ENCODE peak calls at places on chromosomes 5 and 9, in ten cellular contexts. One of them, this sample, is unnamed.
A peak's percentile ranks its signal among the peaks of the same experiment; 100 is the strongest.

GRCh38 chr5:43854697-43855292 is 251.8 kb downstream of the NNT start:
- DNase-seq in CD8-positive, alpha-beta T cell: no peak
- DNase-seq in HCT116: no peak
- DNase-seq in CD4-positive, alpha-beta memory T cell: no peak
- DNase-seq in CD8-positive, alpha-beta memory T cell: no peak
- DNase-seq in iPS DF 6.9: no peak
- DNase-seq in mammary epithelial cell: no peak
- DNase-seq in aorta: no peak
- DNase-seq in body of pancreas: no peak
- DNase-seq in endodermal cell: peak; percentile 51
- DNase-seq in this sample: no peak

GRCh38 chr5:1085391-1085790 is 26.5 kb downstream of the SLC12A7 start:
- DNase-seq in body of pancreas: no peak
- DNase-seq in CD8-positive, alpha-beta T cell: no peak
- DNase-seq in iPS DF 6.9: no peak
- DNase-seq in mammary epithelial cell: no peak
- DNase-seq in HCT116: no peak
- DNase-seq in CD8-positive, alpha-beta memory T cell: no peak
- DNase-seq in aorta: no peak
- DNase-seq in CD4-positive, alpha-beta memory T cell: no peak
- DNase-seq in endodermal cell: no peak
- DNase-seq in this sample: no peak

GRCh38 chr9:106885451-106885850 is 22.5 kb downstream of the ZNF462 start:
- DNase-seq in mammary epithelial cell: peak; percentile 93
- DNase-seq in body of pancreas: no peak
- DNase-seq in CD4-positive, alpha-beta memory T cell: no peak
- DNase-seq in HCT116: no peak
- DNase-seq in CD8-positive, alpha-beta T cell: no peak
- DNase-seq in endodermal cell: no peak
- DNase-seq in iPS DF 6.9: no peak
- DNase-seq in aorta: no peak
- DNase-seq in CD8-positive, alpha-beta memory T cell: no peak
- DNase-seq in this sample: peak; percentile 58

GRCh38 chr9:4654538-4654937 is 7.6 kb upstream of the PLPP6 start:
- DNase-seq in aorta: no peak
- DNase-seq in CD4-positive, alpha-beta memory T cell: no peak
- DNase-seq in mammary epithelial cell: no peak
- DNase-seq in CD8-positive, alpha-beta memory T cell: no peak
- DNase-seq in HCT116: no peak
- DNase-seq in CD8-positive, alpha-beta T cell: no peak
- DNase-seq in iPS DF 6.9: no peak
- DNase-seq in endodermal cell: no peak
- DNase-seq in body of pancreas: no peak
- DNase-seq in this sample: no peak

GRCh38 chr5:15500326-15500958 is 462 bp downstream of the FBXL7 start:
- DNase-seq in body of pancreas: no peak
- DNase-seq in aorta: peak; percentile 81
- DNase-seq in mammary epithelial cell: peak; percentile 13
- DNase-seq in endodermal cell: peak; percentile 82
- DNase-seq in HCT116: no peak
- DNase-seq in CD8-positive, alpha-beta memory T cell: no peak
- DNase-seq in iPS DF 6.9: no peak
- DNase-seq in CD8-positive, alpha-beta T cell: no peak
- DNase-seq in CD4-positive, alpha-beta memory T cell: no peak
- DNase-seq in this sample: peak; percentile 81

GRCh38 chr9:121105531-121105930 is 30.8 kb downstream of the CNTRL start:
- DNase-seq in body of pancreas: no peak
- DNase-seq in endodermal cell: no peak
- DNase-seq in CD8-positive, alpha-beta T cell: no peak
- DNase-seq in CD8-positive, alpha-beta memory T cell: no peak
- DNase-seq in HCT116: no peak
- DNase-seq in mammary epithelial cell: no peak
- DNase-seq in aorta: no peak
- DNase-seq in iPS DF 6.9: no peak
- DNase-seq in CD4-positive, alpha-beta memory T cell: no peak
- DNase-seq in this sample: no peak

GRCh38 chr9:17578911-17579793 is at the start of gene SH3GL2:
- DNase-seq in body of pancreas: peak; percentile 48
- DNase-seq in CD4-positive, alpha-beta memory T cell: no peak
- DNase-seq in aorta: no peak
- DNase-seq in iPS DF 6.9: peak; percentile 70
- DNase-seq in CD8-positive, alpha-beta T cell: no peak
- DNase-seq in CD8-positive, alpha-beta memory T cell: no peak
- DNase-seq in endodermal cell: peak; percentile 93
- DNase-seq in mammary epithelial cell: peak; percentile 35
- DNase-seq in HCT116: no peak
- DNase-seq in this sample: no peak

GRCh38 chr5:102902647-102903046 is 147.5 kb downstream of the PAM start:
- DNase-seq in CD4-positive, alpha-beta memory T cell: no peak
- DNase-seq in body of pancreas: no peak
- DNase-seq in endodermal cell: no peak
- DNase-seq in iPS DF 6.9: no peak
- DNase-seq in mammary epithelial cell: peak; percentile 36
- DNase-seq in aorta: no peak
- DNase-seq in CD8-positive, alpha-beta T cell: no peak
- DNase-seq in CD8-positive, alpha-beta memory T cell: no peak
- DNase-seq in HCT116: no peak
- DNase-seq in this sample: no peak

GRCh38 chr5:78827725-78828124 is 157.4 kb downstream of the ARSB start:
- DNase-seq in iPS DF 6.9: no peak
- DNase-seq in aorta: no peak
- DNase-seq in CD8-positive, alpha-beta T cell: no peak
- DNase-seq in HCT116: no peak
- DNase-seq in CD4-positive, alpha-beta memory T cell: no peak
- DNase-seq in endodermal cell: no peak
- DNase-seq in CD8-positive, alpha-beta memory T cell: no peak
- DNase-seq in mammary epithelial cell: no peak
- DNase-seq in body of pancreas: no peak
- DNase-seq in this sample: no peak

GRCh38 chr9:77588319-77588937 is 59.7 kb downstream of the GNA14 start:
- DNase-seq in iPS DF 6.9: no peak
- DNase-seq in HCT116: no peak
- DNase-seq in aorta: no peak
- DNase-seq in body of pancreas: no peak
- DNase-seq in endodermal cell: peak; percentile 71
- DNase-seq in CD8-positive, alpha-beta T cell: no peak
- DNase-seq in CD4-positive, alpha-beta memory T cell: no peak
- DNase-seq in CD8-positive, alpha-beta memory T cell: no peak
- DNase-seq in mammary epithelial cell: peak; percentile 55
- DNase-seq in this sample: no peak

GRCh38 chr5:34577267-34577666 is 78.9 kb upstream of the RAI14 start:
- DNase-seq in CD8-positive, alpha-beta memory T cell: no peak
- DNase-seq in CD8-positive, alpha-beta T cell: no peak
- DNase-seq in iPS DF 6.9: no peak
- DNase-seq in mammary epithelial cell: no peak
- DNase-seq in body of pancreas: no peak
- DNase-seq in aorta: no peak
- DNase-seq in HCT116: no peak
- DNase-seq in endodermal cell: no peak
- DNase-seq in CD4-positive, alpha-beta memory T cell: no peak
- DNase-seq in this sample: no peak

GRCh38 chr9:85224729-85225128 is 517.0 kb downstream of the AGTPBP1 start:
- DNase-seq in HCT116: peak; percentile 40
- DNase-seq in CD8-positive, alpha-beta memory T cell: no peak
- DNase-seq in CD8-positive, alpha-beta T cell: no peak
- DNase-seq in aorta: no peak
- DNase-seq in endodermal cell: no peak
- DNase-seq in mammary epithelial cell: peak; percentile 85
- DNase-seq in CD4-positive, alpha-beta memory T cell: no peak
- DNase-seq in iPS DF 6.9: no peak
- DNase-seq in body of pancreas: no peak
- DNase-seq in this sample: no peak
- H3K4me1 ChIP-seq in HCT116: peaks cover 25% of the 10 kb centered on the region
- H3K4me1 ChIP-seq in CD8-positive, alpha-beta memory T cell: no peaks in the 10 kb centered on the region
- H3K4me1 ChIP-seq in CD8-positive, alpha-beta T cell: no peaks in the 10 kb centered on the region
- H3K4me1 ChIP-seq in aorta: peaks cover 2% of the 10 kb centered on the region
- H3K4me1 ChIP-seq in endodermal cell: no peaks in the 10 kb centered on the region
- H3K4me1 ChIP-seq in mammary epithelial cell: peaks cover 30% of the 10 kb centered on the region
- H3K4me1 ChIP-seq in CD4-positive, alpha-beta memory T cell: no peaks in the 10 kb centered on the region
- H3K4me1 ChIP-seq in iPS DF 6.9: no peaks in the 10 kb centered on the region
- H3K4me1 ChIP-seq in body of pancreas: no peaks in the 10 kb centered on the region
- H3K4me1 ChIP-seq in this sample: no peaks in the 10 kb centered on the region

GRCh38 chr9:36901528-36901927 is 132.5 kb downstream of the PAX5 start:
- DNase-seq in body of pancreas: no peak
- DNase-seq in CD8-positive, alpha-beta T cell: no peak
- DNase-seq in HCT116: no peak
- DNase-seq in CD4-positive, alpha-beta memory T cell: no peak
- DNase-seq in mammary epithelial cell: no peak
- DNase-seq in iPS DF 6.9: no peak
- DNase-seq in endodermal cell: no peak
- DNase-seq in CD8-positive, alpha-beta memory T cell: no peak
- DNase-seq in aorta: no peak
- DNase-seq in this sample: no peak

GRCh38 chr9:36899406-36899805 is 134.7 kb downstream of the PAX5 start:
- DNase-seq in mammary epithelial cell: no peak
- DNase-seq in aorta: no peak
- DNase-seq in endodermal cell: peak; percentile 29
- DNase-seq in CD4-positive, alpha-beta memory T cell: no peak
- DNase-seq in HCT116: no peak
- DNase-seq in CD8-positive, alpha-beta memory T cell: no peak
- DNase-seq in iPS DF 6.9: no peak
- DNase-seq in CD8-positive, alpha-beta T cell: no peak
- DNase-seq in body of pancreas: no peak
- DNase-seq in this sample: no peak

GRCh38 chr9:36902063-36902735 is 131.9 kb downstream of the PAX5 start:
- DNase-seq in body of pancreas: no peak
- DNase-seq in iPS DF 6.9: no peak
- DNase-seq in CD8-positive, alpha-beta memory T cell: no peak
- DNase-seq in HCT116: no peak
- DNase-seq in CD4-positive, alpha-beta memory T cell: no peak
- DNase-seq in CD8-positive, alpha-beta T cell: no peak
- DNase-seq in mammary epithelial cell: no peak
- DNase-seq in aorta: no peak
- DNase-seq in endodermal cell: peak; percentile 28
- DNase-seq in this sample: no peak

GRCh38 chr9:36900136-36900855 is 133.8 kb downstream of the PAX5 start:
- DNase-seq in iPS DF 6.9: no peak
- DNase-seq in body of pancreas: peak; percentile 14
- DNase-seq in CD8-positive, alpha-beta T cell: no peak
- DNase-seq in aorta: no peak
- DNase-seq in CD4-positive, alpha-beta memory T cell: no peak
- DNase-seq in HCT116: no peak
- DNase-seq in CD8-positive, alpha-beta memory T cell: no peak
- DNase-seq in mammary epithelial cell: no peak
- DNase-seq in endodermal cell: peak; percentile 38
- DNase-seq in this sample: no peak

DNA sequence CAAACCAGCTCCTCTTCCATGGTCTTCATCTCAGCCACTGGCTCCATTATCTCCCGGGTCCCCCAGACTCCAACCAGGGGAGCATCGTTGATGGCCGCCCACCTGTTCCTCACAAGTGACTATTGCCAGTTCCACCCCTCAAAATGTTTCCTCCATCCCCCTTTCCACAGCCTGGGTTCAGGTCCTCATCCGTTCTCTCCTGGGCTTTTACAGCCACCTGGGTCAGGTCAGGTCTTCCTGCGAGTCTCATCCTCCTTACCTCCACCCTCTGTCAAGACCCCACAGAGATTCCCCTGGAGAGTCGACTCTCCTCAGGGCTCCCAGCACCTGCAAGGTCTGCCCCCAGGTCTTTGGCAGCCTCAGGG is 133.2 kb downstream of the PAX5 start:
- DNase-seq in HCT116: no peak
- DNase-seq in body of pancreas: no peak
- DNase-seq in CD8-positive, alpha-beta T cell: no peak
- DNase-seq in CD8-positive, alpha-beta memory T cell: no peak
- DNase-seq in iPS DF 6.9: no peak
- DNase-seq in aorta: no peak
- DNase-seq in endodermal cell: no peak
- DNase-seq in mammary epithelial cell: no peak
- DNase-seq in CD4-positive, alpha-beta memory T cell: no peak
- DNase-seq in this sample: no peak
- H3K27ac ChIP-seq in HCT116: no peak overlapping the region
- H3K27ac ChIP-seq in body of pancreas: no peak overlapping the region
- H3K27ac ChIP-seq in CD8-positive, alpha-beta T cell: no peak overlapping the region
- H3K27ac ChIP-seq in CD8-positive, alpha-beta memory T cell: no peak overlapping the region
- H3K27ac ChIP-seq in iPS DF 6.9: no peak overlapping the region
- H3K27ac ChIP-seq in aorta: no peak overlapping the region
- H3K27ac ChIP-seq in endodermal cell: no peak overlapping the region
- H3K27ac ChIP-seq in mammary epithelial cell: no peak overlapping the region
- H3K27ac ChIP-seq in CD4-positive, alpha-beta memory T cell: no peak overlapping the region
- H3K27ac ChIP-seq in this sample: no peak overlapping the region

DNA sequence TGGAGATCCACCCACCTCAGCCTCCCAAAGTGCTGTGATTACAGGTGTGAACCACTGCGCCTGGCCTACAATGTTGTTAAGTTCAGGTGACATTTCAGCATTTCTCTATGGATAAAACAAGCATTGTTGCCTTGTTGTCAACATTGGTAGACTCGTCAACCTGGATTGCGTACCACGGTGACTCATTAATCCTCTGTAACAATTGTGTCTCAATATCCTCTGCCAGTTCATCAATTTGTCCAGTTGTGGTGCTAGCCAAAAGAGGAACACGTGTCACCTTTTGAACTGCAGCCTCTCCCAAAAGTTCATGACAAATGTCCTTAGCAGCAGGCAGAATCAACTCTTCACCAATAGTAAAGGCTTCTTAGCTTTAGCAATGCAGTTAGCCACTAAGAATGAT is 46.3 kb upstream of the LARP1 start:
- DNase-seq in mammary epithelial cell: peak; percentile 89
- DNase-seq in aorta: no peak
- DNase-seq in iPS DF 6.9: no peak
- DNase-seq in CD8-positive, alpha-beta memory T cell: no peak
- DNase-seq in endodermal cell: no peak
- DNase-seq in CD8-positive, alpha-beta T cell: no peak
- DNase-seq in body of pancreas: no peak
- DNase-seq in HCT116: peak; percentile 57
- DNase-seq in CD4-positive, alpha-beta memory T cell: no peak
- DNase-seq in this sample: peak; percentile 12
- H3K4me1 ChIP-seq in mammary epithelial cell: peaks cover 18% of the 10 kb centered on the region
- H3K4me1 ChIP-seq in aorta: no peaks in the 10 kb centered on the region
- H3K4me1 ChIP-seq in iPS DF 6.9: peaks cover 4% of the 10 kb centered on the region
- H3K4me1 ChIP-seq in CD8-positive, alpha-beta memory T cell: no peaks in the 10 kb centered on the region
- H3K4me1 ChIP-seq in endodermal cell: peaks cover 7% of the 10 kb centered on the region
- H3K4me1 ChIP-seq in CD8-positive, alpha-beta T cell: no peaks in the 10 kb centered on the region
- H3K4me1 ChIP-seq in body of pancreas: peaks cover 10% of the 10 kb centered on the region
- H3K4me1 ChIP-seq in HCT116: peaks cover 54% of the 10 kb centered on the region
- H3K4me1 ChIP-seq in CD4-positive, alpha-beta memory T cell: no peaks in the 10 kb centered on the region
- H3K4me1 ChIP-seq in this sample: peaks cover 11% of the 10 kb centered on the region

GRCh38 chr5:38871790-38872551 is 26.2 kb downstream of the OSMR start:
- DNase-seq in endodermal cell: no peak
- DNase-seq in iPS DF 6.9: no peak
- DNase-seq in body of pancreas: no peak
- DNase-seq in CD8-positive, alpha-beta memory T cell: no peak
- DNase-seq in CD8-positive, alpha-beta T cell: no peak
- DNase-seq in mammary epithelial cell: peak; percentile 99
- DNase-seq in HCT116: peak; percentile 95
- DNase-seq in CD4-positive, alpha-beta memory T cell: no peak
- DNase-seq in aorta: no peak
- DNase-seq in this sample: no peak
- H3K27ac ChIP-seq in endodermal cell: no peak overlapping the region
- H3K27ac ChIP-seq in iPS DF 6.9: no peak overlapping the region
- H3K27ac ChIP-seq in body of pancreas: no peak overlapping the region
- H3K27ac ChIP-seq in CD8-positive, alpha-beta memory T cell: no peak overlapping the region
- H3K27ac ChIP-seq in CD8-positive, alpha-beta T cell: no peak overlapping the region
- H3K27ac ChIP-seq in mammary epithelial cell: peak overlapping the region; percentile 99
- H3K27ac ChIP-seq in HCT116: peak overlapping the region; percentile 69
- H3K27ac ChIP-seq in CD4-positive, alpha-beta memory T cell: no peak overlapping the region
- H3K27ac ChIP-seq in aorta: no peak overlapping the region
- H3K27ac ChIP-seq in this sample: peak overlapping the region; percentile 33

This sample was measured in sigmoid colon.